ENCODE peak calls at places on chromosomes 5 and 9, in nine cellular contexts. L, I, B, A, S, O, U, Z and J are unnamed samples.

GRCh38 chr9:34654317-34655083 is 2.5 kb downstream of the IL11RA start:
- DNase-seq in L (peak; percentile 95), I (no peak), B (no peak), A (no peak), S (no peak), O (no peak), U (no peak), Z (peak; percentile 87), J (no peak)

GRCh38 chr5:81420039-81420667 is 26.2 kb upstream of the ACOT12 start:
- DNase-seq in L (no peak), I (no peak), B (no peak), A (peak; percentile 90), S (peak; percentile 95), O (no peak), U (no peak), Z (no peak), J (peak; percentile 84)

GRCh38 chr5:79694652-79695051 is 5.0 kb downstream of the CMYA5 start:
- DNase-seq in L (no peak), I (no peak), B (no peak), A (no peak), S (peak; percentile 61), O (peak; percentile 85), U (no peak), Z (peak; percentile 28), J (no peak)

GRCh38 chr9:113918697-113919390 is 42.7 kb downstream of the ZNF618 start:
- DNase-seq in L (no peak), I (peak; percentile 20), B (no peak), A (no peak), S (no peak), O (no peak), U (no peak), Z (no peak), J (no peak)

GRCh38 chr9:36486933-36487481 is 85.7 kb upstream of the MELK start:
- DNase-seq in L (peak; percentile 76), I (peak; percentile 39), B (no peak), A (peak; percentile 24), S (no peak), O (no peak), U (peak; percentile 70), Z (peak; percentile 59), J (peak; percentile 18)

GRCh38 chr5:139222346-139222745 is 24.2 kb upstream of the SIL1 start:
- DNase-seq in L (no peak), I (no peak), B (no peak), A (no peak), S (no peak), O (no peak), U (no peak), Z (no peak), J (no peak)

GRCh38 chr5:166726406-166726805 is 1565.0 kb upstream of the WWC1 start:
- DNase-seq in L (no peak), I (no peak), B (no peak), A (no peak), S (no peak), O (no peak), U (no peak), Z (no peak), J (no peak)

GRCh38 chr5:120449501-120449900 is 14.6 kb upstream of the PRR16 start:
- DNase-seq in L (no peak), I (no peak), B (no peak), A (no peak), S (no peak), O (no peak), U (no peak), Z (no peak), J (no peak)

GRCh38 chr5:78060421-78060820 is 234.1 kb downstream of the AP3B1 start:
- DNase-seq in L (no peak), I (no peak), B (no peak), A (no peak), S (peak; percentile 74), O (no peak), U (no peak), Z (no peak), J (no peak)

GRCh38 chr5:78056053-78056452 is 238.4 kb downstream of the AP3B1 start:
- DNase-seq in L (no peak), I (no peak), B (no peak), A (no peak), S (no peak), O (no peak), U (no peak), Z (no peak), J (no peak)

GRCh38 chr5:78062645-78063044 is 231.9 kb downstream of the AP3B1 start:
- DNase-seq in L (no peak), I (no peak), B (no peak), A (no peak), S (no peak), O (no peak), U (no peak), Z (no peak), J (no peak)

DNA sequence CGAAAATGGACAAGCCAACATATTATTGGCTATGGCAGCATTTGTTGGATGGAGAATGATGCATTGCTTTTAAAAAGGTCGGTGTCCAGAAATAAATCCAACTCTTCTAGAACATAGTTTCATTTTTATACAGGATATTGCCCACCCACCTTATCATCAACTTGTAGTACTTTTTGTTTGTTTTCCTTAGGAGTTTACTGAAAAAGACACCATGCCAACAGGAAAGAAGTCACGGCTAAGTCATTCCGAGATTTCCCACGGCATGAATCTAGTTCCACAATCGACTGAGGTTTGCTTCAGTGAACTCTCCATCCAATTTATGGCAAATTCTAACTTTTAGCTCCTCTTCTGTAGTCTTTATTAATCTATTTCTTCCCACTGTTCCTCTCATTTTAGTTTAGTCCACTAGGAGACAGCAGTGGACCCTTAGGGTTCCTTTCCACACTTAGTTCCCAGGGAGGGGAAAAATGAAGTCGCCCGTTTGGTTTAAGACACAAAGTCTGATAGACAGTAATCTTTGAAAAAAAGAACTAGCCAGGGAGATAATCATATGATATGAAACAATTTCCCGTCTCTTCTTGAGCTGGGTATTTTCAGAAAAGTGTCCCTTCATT is 237.5 kb downstream of the AP3B1 start:
- DNase-seq in L (no peak), I (no peak), B (no peak), A (no peak), S (peak; percentile 42), O (no peak), U (no peak), Z (no peak), J (no peak)
- TF ChIP-seq CTCF in L (no peak), I (peak; percentile 44), B (no peak), A (no peak), S (peak; percentile 55), O (peak; percentile 35), U (peak; percentile 42), Z (no peak), J (no peak)

DNA sequence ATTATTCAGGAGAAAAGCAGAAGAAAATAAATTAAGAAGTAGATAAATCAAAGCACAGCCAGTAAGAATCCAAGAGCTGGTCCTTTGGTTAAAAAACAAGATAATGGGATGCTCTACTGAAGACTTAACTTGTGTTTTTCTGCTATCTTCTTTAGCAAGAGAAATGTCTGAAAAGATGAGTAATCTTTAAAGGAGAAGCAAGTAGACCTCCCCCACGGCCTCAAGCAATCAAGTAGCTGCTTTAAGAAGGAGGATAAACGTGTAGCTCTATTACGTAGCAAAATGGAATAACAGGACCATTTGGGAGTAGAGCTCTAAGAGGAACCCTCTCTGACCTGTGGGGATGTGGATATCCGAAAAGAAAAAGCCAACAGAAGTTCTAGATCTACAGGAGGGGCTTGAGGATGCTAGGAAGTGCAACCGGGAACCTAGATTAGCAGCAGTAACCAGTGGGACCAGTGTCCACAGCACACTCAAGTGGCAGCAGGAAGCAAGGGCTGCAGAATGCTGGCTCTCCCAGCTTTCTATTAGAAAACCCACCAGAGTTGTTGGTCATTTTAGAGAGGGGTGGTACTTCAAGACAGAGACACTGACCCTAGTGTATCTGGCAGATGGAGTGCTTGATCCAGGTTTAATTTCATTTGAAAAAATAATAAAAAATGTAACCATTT is 185.4 kb downstream of the GABBR2 start:
- DNase-seq in L (no peak), I (peak; percentile 53), B (no peak), A (peak; percentile 16), S (peak; percentile 58), O (peak; percentile 18), U (no peak), Z (no peak), J (peak; percentile 21)
- TF ChIP-seq CTCF in L (no peak), I (peak; percentile 63), B (no peak), A (peak; percentile 64), S (peak; percentile 77), O (peak; percentile 60), U (peak; percentile 28), Z (no peak), J (peak; percentile 30)

GRCh38 chr5:163566678-163567077 is 61.3 kb downstream of the MAT2B start:
- DNase-seq in L (no peak), I (no peak), B (no peak), A (no peak), S (no peak), O (no peak), U (no peak), Z (no peak), J (no peak)

GRCh38 chr5:163567811-163568210 is 62.4 kb downstream of the MAT2B start:
- DNase-seq in L (no peak), I (no peak), B (no peak), A (no peak), S (no peak), O (no peak), U (no peak), Z (no peak), J (no peak)

GRCh38 chr5:163571755-163572154 is 66.3 kb downstream of the MAT2B start:
- DNase-seq in L (no peak), I (no peak), B (no peak), A (peak; percentile 66), S (peak; percentile 82), O (no peak), U (no peak), Z (no peak), J (peak; percentile 99)

GRCh38 chr5:163565931-163566608 is 60.7 kb downstream of the MAT2B start:
- DNase-seq in L (no peak), I (peak; percentile 61), B (no peak), A (peak; percentile 23), S (peak; percentile 38), O (peak; percentile 34), U (no peak), Z (no peak), J (peak; percentile 30)

DNA sequence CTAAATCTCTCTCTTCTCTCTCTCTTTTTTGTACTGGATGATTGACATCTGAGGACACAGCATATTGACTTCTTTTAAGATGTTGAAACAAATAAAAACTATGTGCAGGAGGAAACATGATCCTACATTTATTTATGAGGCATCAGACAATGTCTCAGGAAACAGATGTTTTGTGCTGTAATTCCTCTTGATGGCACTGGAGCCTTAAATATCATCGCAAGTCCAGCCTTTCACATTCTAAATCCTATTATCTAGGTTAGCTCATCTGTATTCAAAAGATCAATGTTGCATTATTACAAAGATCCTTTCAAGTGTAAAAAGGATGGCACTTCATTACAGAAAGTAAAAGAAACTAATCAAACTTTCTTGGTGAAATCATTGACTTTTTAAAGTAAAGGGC is 63.9 kb downstream of the MAT2B start:
- DNase-seq in L (no peak), I (no peak), B (no peak), A (peak; percentile 22), S (peak; percentile 78), O (no peak), U (no peak), Z (no peak), J (peak; percentile 70)
- TF ChIP-seq CTCF in L (no peak), I (peak; percentile 58), B (no peak), A (peak; percentile 47), S (peak; percentile 48), O (peak; percentile 2), U (peak; percentile 59), Z (no peak), J (peak; percentile 41)

GRCh38 chr5:127754259-127754658 is 51.1 kb downstream of the CCDC192 start:
- DNase-seq in L (no peak), I (no peak), B (no peak), A (no peak), S (peak; percentile 82), O (no peak), U (no peak), Z (no peak), J (no peak)

GRCh38 chr5:127758884-127759283 is 55.7 kb downstream of the CCDC192 start:
- DNase-seq in L (no peak), I (no peak), B (no peak), A (no peak), S (peak; percentile 17), O (no peak), U (no peak), Z (no peak), J (peak; percentile 11)

GRCh38 chr5:127754727-127755126 is 51.5 kb downstream of the CCDC192 start:
- DNase-seq in L (no peak), I (no peak), B (no peak), A (no peak), S (no peak), O (no peak), U (no peak), Z (no peak), J (no peak)

GRCh38 chr5:127761869-127762268 is 58.7 kb downstream of the CCDC192 start:
- DNase-seq in L (no peak), I (no peak), B (no peak), A (no peak), S (no peak), O (no peak), U (no peak), Z (no peak), J (no peak)

DNA sequence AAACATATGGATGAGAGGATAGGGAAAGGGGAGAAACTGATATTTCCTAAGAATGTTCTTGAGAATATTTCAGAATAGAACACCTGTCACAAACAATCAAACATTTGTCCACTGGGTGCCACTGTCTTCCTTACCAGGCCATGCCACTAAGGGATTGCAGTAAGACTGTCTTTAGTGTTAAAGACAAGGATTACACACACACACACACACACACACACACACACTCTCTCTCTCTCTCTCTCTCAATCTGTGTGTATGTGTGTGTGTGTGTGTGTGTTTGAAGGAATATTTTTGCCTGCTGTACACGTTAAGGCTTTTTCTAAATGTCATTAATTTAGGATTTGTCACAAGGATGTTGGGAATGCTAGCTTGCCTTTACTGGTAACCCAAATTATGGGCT is 54.4 kb downstream of the CCDC192 start:
- DNase-seq in L (no peak), I (no peak), B (no peak), A (peak; percentile 53), S (peak; percentile 82), O (peak; percentile 24), U (no peak), Z (no peak), J (peak; percentile 74)
- TF ChIP-seq CTCF in L (no peak), I (peak; percentile 61), B (no peak), A (peak; percentile 73), S (peak; percentile 63), O (peak; percentile 37), U (peak; percentile 66), Z (no peak), J (peak; percentile 64)